ENCODE peak calls at places on chromosomes 3 and 15, in four cellular contexts. Y is astrocyte of the cerebellum, X is bronchial epithelial cell, D is lower lobe of right lung. Z is an unnamed sample.
A peak's percentile ranks its signal among the peaks of the same experiment; 100 is the strongest.

GRCh38 chr15:58473720-58474119 is 41.9 kb downstream of the LIPC start:
- DNase-seq in Y (peak; percentile 65), X (peak; percentile 94), D (no peak), Z (no peak)

GRCh38 chr3:75260-75659 is 121.3 kb upstream of the CHL1 start:
- DNase-seq in Y (no peak), X (peak; percentile 8), D (no peak), Z (no peak)

GRCh38 chr15:62430552-62430951 is 265.5 kb upstream of the C2CD4B start:
- DNase-seq in Y (no peak), X (no peak), D (no peak), Z (no peak)

GRCh38 chr3:13414040-13414729 is 5.9 kb downstream of the NUP210 start:
- DNase-seq in X (no peak), D (peak; percentile 87), Y (no peak), Z (no peak)

GRCh38 chr3:197021231-197021630 is 8.4 kb downstream of the MELTF start:
- DNase-seq in Y (no peak), D (no peak), X (no peak), Z (no peak)

GRCh38 chr3:13352621-13353131 is 67.4 kb downstream of the NUP210 start:
- DNase-seq in X (peak; percentile 38), Y (no peak), D (no peak), Z (no peak)

GRCh38 chr3:29430558-29430971 is 149.7 kb downstream of the RBMS3 start:
- DNase-seq in D (no peak), Y (peak; percentile 82), X (no peak), Z (no peak)

GRCh38 chr3:134339331-134339730 is 34.9 kb downstream of the AMOTL2 start:
- DNase-seq in X (no peak), Y (no peak), D (no peak), Z (no peak)

GRCh38 chr3:13556937-13557336 is 8.0 kb downstream of the FBLN2 start:
- DNase-seq in X (no peak), Y (no peak), D (no peak), Z (no peak)

GRCh38 chr3:120894285-120894684 is 13.7 kb upstream of the STXBP5L start:
- DNase-seq in X (no peak), D (no peak), Y (no peak), Z (no peak)

GRCh38 chr15:49103002-49103401 is 52.4 kb downstream of the COPS2 start:
- DNase-seq in X (peak; percentile 17), D (no peak), Y (no peak), Z (no peak)

GRCh38 chr15:58877999-58878825 is 55.3 kb downstream of the SLTM start:
- DNase-seq in Y (no peak), D (no peak), X (no peak), Z (no peak)

GRCh38 chr3:38334142-38334541 is 12.4 kb upstream of the XYLB start:
- DNase-seq in X (no peak), D (no peak), Y (no peak), Z (no peak)

GRCh38 chr3:13822042-13822441 is 57.8 kb downstream of the WNT7A start:
- DNase-seq in D (no peak), Y (no peak), X (peak; percentile 97), Z (no peak)

GRCh38 chr3:161274691-161275298 is 53.7 kb downstream of the NMD3 start:
- DNase-seq in Y (no peak), D (no peak), X (peak; percentile 59), Z (no peak)

GRCh38 chr15:71651750-71652186 is 158.6 kb upstream of the NR2E3 start:
- DNase-seq in X (peak; percentile 76), Y (peak; percentile 65), D (no peak), Z (no peak)

GRCh38 chr3:188152660-188153497 is 1.1 kb upstream of the LPP start:
- DNase-seq in X (peak; percentile 46), D (peak; percentile 57), Y (no peak), Z (no peak)

GRCh38 chr3:113142476-113142875 is 68.9 kb upstream of the BOC start:
- DNase-seq in X (no peak), D (no peak), Y (no peak), Z (no peak)

GRCh38 chr3:144324061-144324460 is 352.4 kb downstream of the DIPK2A start:
- DNase-seq in Y (no peak), D (no peak), X (peak; percentile 80), Z (no peak)

DNA sequence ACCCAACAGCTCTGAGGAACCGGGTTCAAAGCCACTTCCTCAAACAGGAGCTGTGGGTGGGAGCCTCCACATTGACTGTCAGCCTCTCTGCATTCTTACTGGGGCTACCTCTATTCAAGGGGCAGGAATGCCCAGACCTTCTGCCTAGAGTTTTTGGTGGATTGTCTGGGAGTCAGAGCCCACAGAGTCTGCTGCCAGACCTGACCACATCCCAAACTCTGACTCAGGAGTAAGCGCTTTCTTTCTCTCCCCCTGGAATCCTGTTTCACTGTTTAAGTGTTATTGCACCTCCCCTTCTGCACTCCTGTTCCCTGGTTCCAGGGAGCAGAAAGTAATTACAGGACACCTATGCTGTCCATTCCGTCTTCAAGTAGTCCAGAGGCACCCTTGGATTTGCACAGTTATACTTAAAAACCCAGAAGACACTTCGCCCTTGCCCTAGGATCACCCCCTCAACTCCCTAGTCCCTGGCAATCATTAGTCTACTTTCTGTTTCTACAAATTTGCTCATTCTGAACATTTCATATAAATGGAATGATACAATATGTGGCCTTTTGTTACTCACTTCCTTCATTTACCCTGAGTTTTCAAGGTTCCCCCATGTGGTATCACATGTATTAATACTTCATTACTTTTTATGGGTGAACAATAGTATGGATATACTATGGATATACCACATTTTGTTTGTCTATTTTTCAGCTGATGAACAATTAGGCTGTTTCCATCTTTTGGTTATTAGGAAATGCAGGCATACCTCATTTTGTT is 37.9 kb upstream of the TJP1 start:
- DNase-seq in Y (peak; percentile 83), X (peak; percentile 72), D (no peak), Z (no peak)
- TF ChIP-seq CTCF in Y (no peak), X (no peak), D (no peak), Z (no peak)

DNA sequence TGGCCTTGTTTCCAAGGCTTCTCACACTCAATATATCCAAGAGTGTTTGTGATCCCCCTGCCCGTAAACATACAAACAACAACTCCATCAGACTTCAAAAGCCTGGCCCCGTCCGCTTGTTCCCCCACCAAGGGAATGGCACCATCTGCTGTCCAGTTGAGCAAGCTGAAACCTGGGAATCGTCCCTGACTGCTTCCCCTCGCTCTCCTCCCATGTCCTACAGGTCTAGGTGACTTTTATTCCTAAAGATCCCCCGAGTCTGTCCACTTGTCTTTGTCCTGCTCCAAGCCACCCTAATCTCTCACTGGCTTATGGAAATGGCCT is 27.9 kb upstream of the FAM174B start:
- DNase-seq in D (no peak), X (peak; percentile 11), Y (peak; percentile 69), Z (peak; percentile 32)
- TF ChIP-seq CTCF in D (peak; percentile 42), X (peak; percentile 60), Y (peak; percentile 87), Z (peak; percentile 72)

DNA sequence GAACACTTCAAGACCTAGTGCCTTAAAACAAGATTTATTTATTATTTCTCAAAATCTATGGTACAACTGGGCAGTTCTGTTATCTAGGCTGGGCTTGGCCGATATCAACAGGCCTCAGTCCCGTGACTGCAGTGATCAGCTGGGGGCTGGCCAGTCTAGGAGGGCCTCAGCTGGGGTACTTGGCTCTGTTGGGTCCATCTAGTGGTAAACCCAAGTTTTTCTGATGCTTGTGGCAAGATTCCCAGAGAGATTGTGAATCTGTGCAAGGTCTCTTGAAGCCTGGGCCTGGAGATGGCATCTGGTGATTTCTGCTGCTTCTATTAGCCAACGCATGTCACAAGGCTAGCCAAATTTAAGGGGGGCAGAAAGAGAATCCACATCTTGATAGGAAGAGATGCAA is 482.4 kb upstream of the SGO1 start:
- DNase-seq in D (no peak), X (no peak), Y (peak; percentile 18), Z (no peak)
- TF ChIP-seq CTCF in D (no peak), X (no peak), Y (peak; percentile 24), Z (no peak)

DNA sequence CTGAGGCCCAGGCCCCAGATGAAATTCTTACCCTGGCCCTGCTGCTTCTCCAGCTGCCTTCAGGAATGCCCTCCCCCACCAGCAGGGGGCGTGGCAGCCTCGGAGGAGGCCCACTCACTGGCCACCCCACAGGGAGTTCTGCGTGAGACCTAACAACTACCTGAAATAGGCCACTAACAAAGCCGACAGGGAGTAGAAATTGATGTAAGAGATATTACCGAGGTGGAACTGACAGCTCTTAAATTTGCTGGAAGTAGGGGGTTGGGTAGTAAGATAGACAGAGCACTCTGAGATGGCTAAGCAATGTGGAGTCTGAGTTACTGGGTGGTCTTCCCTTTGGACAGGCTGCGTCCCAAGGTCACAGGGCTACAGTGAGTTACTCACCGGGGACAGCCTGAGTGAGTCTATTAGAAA is 240.8 kb downstream of the SHOX2 start:
- DNase-seq in X (no peak), Y (no peak), D (peak; percentile 48), Z (peak; percentile 19)
- TF ChIP-seq CTCF in X (peak; percentile 68), Y (peak; percentile 46), D (peak; percentile 55), Z (peak; percentile 66)

DNA sequence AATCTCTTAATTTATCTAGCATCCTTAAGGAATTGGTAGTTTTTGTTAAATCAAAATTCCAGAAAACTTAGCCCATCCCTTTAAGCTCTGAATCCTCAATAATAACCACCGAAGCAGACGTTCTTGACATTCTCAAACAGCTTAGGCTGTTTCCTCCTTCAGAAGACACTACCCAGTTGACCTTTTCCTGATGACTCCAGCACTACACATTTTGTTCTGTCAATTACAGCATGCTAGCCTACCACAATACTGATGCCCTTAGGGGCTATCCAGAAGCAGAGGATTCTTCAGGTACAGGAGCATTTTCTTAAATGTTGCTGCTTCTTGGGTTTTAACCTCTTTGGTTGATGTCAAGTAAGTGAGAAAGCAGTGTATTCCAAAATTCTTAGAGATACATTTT is 33.4 kb downstream of the ETV5 start:
- DNase-seq in D (no peak), X (peak; percentile 56), Y (no peak), Z (no peak)
- TF ChIP-seq CTCF in D (no peak), X (no peak), Y (no peak), Z (no peak)

GRCh38 chr15:47983533-47983932 is 137.3 kb upstream of the SLC24A5 start:
- DNase-seq in D (no peak), Y (no peak), X (no peak), Z (no peak)
- TF ChIP-seq CTCF in D (no peak), Y (no peak), X (no peak), Z (no peak)

Z was measured in progenitor cell of endocrine pancreas.